ENCODE peak calls at places on chromosomes 12 and 14, in eight cellular contexts. D is A549, U is Peyer's patch, S is uterus, Z is HCT116, H is K562, I is IMR-90, C is ovary. T is an unnamed sample.
A peak's percentile ranks its signal among the peaks of the same experiment; 100 is the strongest.

GRCh38 chr12:131608740-131609665 is 101.9 kb upstream of the SFSWAP start:
- DNase-seq in D (peak; percentile 79), U (peak; percentile 57), S (peak; percentile 59), Z (peak; percentile 43), H (peak; percentile 85), I (peak; percentile 7), C (peak; percentile 73), T (peak; percentile 88)

GRCh38 chr12:108551556-108551955 is 9.4 kb downstream of the SART3 start:
- DNase-seq in D (no peak), U (no peak), S (no peak), Z (no peak), H (no peak), I (peak; percentile 65), C (no peak), T (no peak)

GRCh38 chr14:76957224-76957881 is 71.2 kb downstream of the IRF2BPL start:
- DNase-seq in D (no peak), U (no peak), S (no peak), Z (no peak), H (no peak), I (no peak), C (no peak), T (no peak)

GRCh38 chr12:51326762-51327439 is 2.9 kb upstream of the BIN2 start:
- DNase-seq in D (no peak), U (peak; percentile 47), S (no peak), Z (no peak), H (peak; percentile 55), I (peak; percentile 49), C (no peak), T (peak; percentile 27)

GRCh38 chr12:108449478-108449877 is 65.6 kb upstream of the FICD start:
- DNase-seq in D (no peak), U (no peak), S (no peak), Z (no peak), H (no peak), I (no peak), C (no peak), T (no peak)

GRCh38 chr12:132053338-132054330 is 90.5 kb downstream of the DDX51 start:
- DNase-seq in D (no peak), U (no peak), S (no peak), Z (no peak), H (no peak), I (no peak), C (no peak), T (no peak)

GRCh38 chr12:40158592-40159111 is 52.8 kb upstream of the SLC2A13 start:
- DNase-seq in D (no peak), U (no peak), S (no peak), Z (no peak), H (no peak), I (no peak), C (no peak), T (no peak)

GRCh38 chr14:70640938-70641547 is 673 bp upstream of the TTC9 start:
- DNase-seq in D (peak; percentile 61), U (peak; percentile 82), S (peak; percentile 26), Z (no peak), H (no peak), I (peak; percentile 58), C (no peak), T (peak; percentile 44)

GRCh38 chr14:38079268-38079667 is 128.4 kb upstream of the SSTR1 start:
- DNase-seq in D (peak; percentile 6), U (no peak), S (no peak), Z (no peak), H (no peak), I (peak; percentile 43), C (no peak), T (no peak)

GRCh38 chr12:124722871-124723270 is 140.8 kb downstream of the SCARB1 start:
- DNase-seq in D (no peak), U (no peak), S (no peak), Z (no peak), H (no peak), I (no peak), C (no peak), T (no peak)

GRCh38 chr12:124720019-124720686 is 143.5 kb downstream of the SCARB1 start:
- DNase-seq in D (peak; percentile 41), U (no peak), S (peak; percentile 76), Z (no peak), H (no peak), I (peak; percentile 82), C (no peak), T (peak; percentile 59)

GRCh38 chr12:124718458-124718857 is 145.2 kb downstream of the SCARB1 start:
- DNase-seq in D (no peak), U (no peak), S (no peak), Z (no peak), H (no peak), I (no peak), C (no peak), T (no peak)

GRCh38 chr12:124720687-124721500 is 142.8 kb downstream of the SCARB1 start:
- DNase-seq in D (no peak), U (no peak), S (peak; percentile 84), Z (no peak), H (no peak), I (peak; percentile 60), C (peak; percentile 45), T (peak; percentile 51)

DNA sequence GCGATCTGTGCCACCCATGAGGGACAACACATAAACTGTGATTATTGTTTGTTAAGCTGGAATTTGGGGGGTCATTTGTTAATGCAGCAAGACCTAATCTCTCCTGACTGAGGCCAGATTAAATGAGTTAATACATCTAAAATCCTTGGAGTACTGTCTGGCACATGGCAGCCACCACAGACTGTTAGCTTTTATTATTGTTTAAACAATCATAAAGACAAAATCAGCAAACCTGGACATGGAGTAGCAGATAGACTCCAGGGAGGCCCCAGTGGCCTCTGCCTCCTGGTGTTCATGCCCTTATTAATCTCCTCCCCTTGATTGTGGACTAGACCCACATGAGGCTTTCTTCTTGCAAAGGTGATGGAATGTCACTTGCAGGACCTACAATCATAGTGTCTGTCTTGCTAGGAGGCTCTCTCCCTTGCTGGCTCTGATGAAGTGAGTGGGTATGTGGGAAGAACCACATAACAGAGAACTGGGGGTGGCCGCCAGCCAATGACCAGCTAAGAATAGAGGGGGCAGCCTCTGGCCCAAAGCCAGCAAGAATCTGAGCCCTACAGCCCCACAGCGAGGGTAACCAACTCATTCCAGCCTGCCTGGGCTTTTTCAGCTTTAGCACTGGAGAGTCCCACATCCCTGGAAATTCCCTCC is 142.0 kb downstream of the SCARB1 start:
- DNase-seq in D (no peak), U (no peak), S (no peak), Z (no peak), H (no peak), I (peak; percentile 16), C (no peak), T (no peak)
- TF ChIP-seq POLR2A in D (no peak), U (no peak), S (no peak), Z (no peak), H (no peak), I (no peak), C (no peak), T (no peak)

DNA sequence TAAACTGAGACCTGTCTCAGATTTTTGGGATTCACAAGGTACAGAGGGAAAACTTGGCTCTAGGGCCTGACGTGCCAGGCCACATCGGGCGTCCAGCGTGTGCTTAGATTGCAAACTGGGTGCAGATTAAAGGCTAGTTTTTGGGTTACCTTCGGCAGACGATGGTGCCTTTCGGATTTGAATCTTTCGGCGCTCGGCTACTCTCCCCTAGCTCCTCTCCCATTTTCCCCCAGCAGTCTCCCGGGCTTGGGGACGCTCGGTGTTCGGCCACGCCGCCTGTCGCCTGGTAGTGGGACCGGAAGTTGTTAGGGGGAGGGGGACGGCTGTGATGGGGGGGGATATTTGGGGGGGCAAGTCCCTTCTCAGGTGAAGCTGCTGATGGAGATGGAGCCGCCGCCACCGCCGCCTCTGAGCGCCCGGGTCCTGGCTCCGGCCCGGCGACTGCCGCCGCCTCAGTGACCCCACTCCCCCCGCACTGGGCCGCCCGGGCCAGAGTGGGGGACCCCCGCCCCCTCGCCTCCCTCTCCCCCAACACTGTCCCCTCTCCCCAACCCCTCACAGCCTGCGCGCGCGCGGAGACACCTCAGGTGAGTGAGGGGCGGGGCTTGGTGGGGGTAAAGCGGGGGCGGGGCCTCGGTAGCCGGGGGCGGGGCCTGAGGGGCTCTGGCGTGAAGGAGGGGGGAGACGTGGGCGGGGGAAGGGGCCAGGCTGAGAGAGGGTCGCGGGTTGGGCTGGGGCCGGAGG is 10.2 kb downstream of the SUOX start:
- DNase-seq in D (peak; percentile 91), U (peak; percentile 79), S (peak; percentile 85), Z (peak; percentile 76), H (peak; percentile 95), I (peak; percentile 80), C (peak; percentile 88), T (peak; percentile 94)
- TF ChIP-seq POLR2A in D (no peak), U (no peak), S (no peak), Z (no peak), H (peak; percentile 77), I (no peak), C (no peak), T (peak; percentile 7)

DNA sequence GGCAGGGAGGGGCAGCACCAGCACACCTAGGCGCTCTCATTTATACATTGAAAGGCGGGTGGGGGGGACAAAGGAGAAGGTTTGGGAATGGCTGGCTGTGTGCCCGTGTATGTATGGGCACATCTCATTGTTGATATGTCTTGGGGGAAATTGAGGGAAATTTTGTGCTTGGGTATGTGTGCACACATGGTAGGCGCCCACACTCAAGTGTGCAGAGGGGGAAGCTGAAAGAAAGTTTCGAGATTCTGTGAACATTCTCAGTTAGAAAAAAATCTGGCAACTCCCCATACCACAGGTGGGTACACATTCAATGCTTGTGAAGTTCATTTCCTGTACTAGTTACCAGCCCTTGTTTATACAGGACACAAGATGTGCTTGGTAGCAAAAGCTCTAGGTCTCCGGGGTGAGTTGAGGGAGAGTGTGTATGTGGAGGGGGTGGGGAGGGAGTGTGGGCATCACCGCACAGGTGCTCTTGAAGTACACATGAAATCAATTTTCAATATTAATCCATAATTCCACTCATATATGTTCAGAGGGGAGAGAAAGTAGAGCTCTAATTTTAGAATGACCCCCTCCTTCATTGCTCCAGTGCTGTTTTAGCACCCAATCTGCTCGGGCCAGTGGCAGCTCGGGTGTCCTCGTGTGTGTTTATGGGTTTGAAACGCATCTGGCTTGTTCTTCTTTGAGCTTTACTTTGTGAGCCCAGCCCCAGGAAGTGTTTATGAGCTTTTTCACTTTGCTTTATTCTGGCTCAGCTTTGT is 286.0 kb downstream of the ZFP36L1 start:
- DNase-seq in D (no peak), U (peak; percentile 68), S (peak; percentile 12), Z (no peak), H (no peak), I (no peak), C (no peak), T (no peak)
- TF ChIP-seq POLR2A in D (no peak), U (no peak), S (no peak), Z (no peak), H (no peak), I (no peak), C (no peak), T (no peak)

GRCh38 chr14:93970589-93970966 is 5.8 kb downstream of the ASB2 start:
- DNase-seq in D (peak; percentile 31), U (peak; percentile 82), S (no peak), Z (peak; percentile 33), H (no peak), I (no peak), C (no peak), T (no peak)

GRCh38 chr14:93971635-93972027 is 4.7 kb downstream of the ASB2 start:
- DNase-seq in D (no peak), U (no peak), S (no peak), Z (no peak), H (no peak), I (no peak), C (no peak), T (no peak)

GRCh38 chr14:93970967-93971634 is 5.3 kb downstream of the ASB2 start:
- DNase-seq in D (no peak), U (peak; percentile 76), S (no peak), Z (no peak), H (no peak), I (peak; percentile 18), C (no peak), T (no peak)

GRCh38 chr14:93967637-93968250 is 8.6 kb downstream of the ASB2 start:
- DNase-seq in D (no peak), U (peak; percentile 73), S (no peak), Z (no peak), H (no peak), I (no peak), C (no peak), T (no peak)

GRCh38 chr14:93969082-93969828 is 7.1 kb downstream of the ASB2 start:
- DNase-seq in D (no peak), U (peak; percentile 62), S (no peak), Z (no peak), H (no peak), I (no peak), C (no peak), T (no peak)
- TF ChIP-seq POLR2A in D (no peak), U (no peak), S (no peak), Z (no peak), H (no peak), I (no peak), C (no peak), T (no peak)